ENCODE peak calls at places on chromosomes 4 and X, in five cellular contexts. K, T, S, F and R are unnamed samples.

GRCh38 chrX:15384304-15384703 is at the start of gene VEGFD:
- DNase-seq in F (no peak), K (no peak), T (peak; percentile 86), S (no peak), R (peak; percentile 71)

GRCh38 chrX:96729053-96729452 is 44.4 kb downstream of the DIAPH2 start:
- DNase-seq in F (no peak), T (no peak), K (no peak), S (no peak), R (no peak)

GRCh38 chrX:133609151-133609550 is 193.9 kb upstream of the GPC4 start:
- DNase-seq in S (no peak), F (no peak), T (no peak), K (no peak), R (no peak)

GRCh38 chrX:10444204-10444603 is 176.2 kb downstream of the MID1 start:
- DNase-seq in S (no peak), K (no peak), T (no peak), F (no peak), R (peak; percentile 25)

GRCh38 chrX:3094261-3094660 is 53.0 kb downstream of the ARSF start:
- DNase-seq in F (no peak), K (peak; percentile 4), S (no peak), T (no peak), R (peak; percentile 3)

GRCh38 chr4:35052546-35052945 is 1191.8 kb downstream of the ARAP2 start:
- DNase-seq in F (no peak), S (no peak), K (no peak), T (no peak), R (no peak)

GRCh38 chrX:148530464-148531077 is 30.2 kb downstream of the AFF2 start:
- DNase-seq in T (peak; percentile 33), K (no peak), S (no peak), F (no peak), R (peak; percentile 51)

GRCh38 chrX:124239911-124240310 is 92.5 kb upstream of the TEX13D start:
- DNase-seq in K (no peak), F (no peak), T (no peak), S (no peak), R (no peak)

GRCh38 chr4:28686618-28687017 is 1826.0 kb downstream of the STIM2 start:
- DNase-seq in S (peak; percentile 9), F (no peak), K (no peak), T (peak; percentile 38), R (peak; percentile 33)

GRCh38 chr4:85086721-85087120 is 120.2 kb upstream of the WDFY3 start:
- DNase-seq in T (no peak), S (no peak), F (no peak), K (no peak), R (no peak)

GRCh38 chr4:48162162-48162561 is 28.1 kb upstream of the TXK start:
- DNase-seq in K (no peak), S (no peak), T (peak; percentile 35), F (no peak), R (peak; percentile 62)

GRCh38 chr4:128130621-128131020 is 69.5 kb downstream of the LARP1B start:
- DNase-seq in T (no peak), F (no peak), K (no peak), S (no peak), R (peak; percentile 44)

GRCh38 chr4:96016615-96017299 is 176.9 kb downstream of the PDHA2 start:
- DNase-seq in F (no peak), T (no peak), K (no peak), S (no peak), R (peak; percentile 76)

GRCh38 chrX:17613979-17614572 is 123.2 kb upstream of the SCML1 start:
- DNase-seq in T (peak; percentile 51), K (no peak), S (no peak), F (no peak), R (no peak)

GRCh38 chr4:8607603-8608481 is 15.3 kb downstream of the CPZ start:
- DNase-seq in F (peak; percentile 75), S (peak; percentile 54), T (no peak), K (no peak), R (no peak)

GRCh38 chrX:48683411-48683982 is at the start of gene WAS:
- DNase-seq in K (no peak), F (no peak), S (no peak), T (no peak), R (no peak)

GRCh38 chrX:130831347-130831722 is 71.7 kb downstream of the ENOX2 start:
- DNase-seq in T (no peak), S (no peak), K (no peak), F (no peak), R (no peak)

GRCh38 chrX:55220119-55220794 is at the start of gene PAGE5:
- DNase-seq in F (no peak), S (no peak), K (no peak), T (no peak), R (no peak)

GRCh38 chrX:44144491-44144890 is 171.3 kb upstream of the NDP start:
- DNase-seq in T (no peak), F (no peak), K (no peak), S (no peak), R (no peak)

GRCh38 chr4:88159137-88159725 is 792 bp upstream of the ABCG2 start:
- DNase-seq in K (no peak), T (no peak), F (no peak), S (peak; percentile 9), R (no peak)

GRCh38 chr4:106773106-106773905 is 262.8 kb downstream of the DKK2 start:
- DNase-seq in K (no peak), S (no peak), F (no peak), T (no peak), R (peak; percentile 4)

GRCh38 chrX:17082831-17083230 is 136.4 kb downstream of the REPS2 start:
- DNase-seq in K (no peak), T (no peak), F (no peak), S (no peak), R (no peak)

GRCh38 chrX:47160781-47161180 is 15.8 kb downstream of the RBM10 start:
- DNase-seq in K (no peak), S (no peak), F (no peak), T (no peak), R (no peak)

GRCh38 chr4:1743975-1744374 is 22.7 kb downstream of the TACC3 start:
- DNase-seq in K (no peak), S (no peak), F (no peak), T (no peak), R (no peak)

GRCh38 chrX:31260351-31260750 is 188.5 kb upstream of the FTHL17 start:
- DNase-seq in T (no peak), K (no peak), F (no peak), S (no peak), R (peak; percentile 1)

GRCh38 chr4:86482851-86483490 is 111.1 kb upstream of the PTPN13 start:
- DNase-seq in S (no peak), T (no peak), F (no peak), K (no peak), R (no peak)
- TF ChIP-seq CTCF in S (no peak), T (peak; percentile 10), F (no peak), K (peak; percentile 15), R (peak; percentile 42)

GRCh38 chr4:38928886-38929285 is 61.3 kb downstream of the FAM114A1 start:
- DNase-seq in S (no peak), F (no peak), K (no peak), T (no peak), R (no peak)
- H3K4me3 ChIP-seq in S (no peak overlapping the region), F (no peak overlapping the region), K (no peak overlapping the region), T (no peak overlapping the region), R (no peak overlapping the region)

GRCh38 chr4:165678236-165678960 is 194.6 kb upstream of the TLL1 start:
- DNase-seq in S (no peak), K (no peak), T (no peak), F (no peak), R (no peak)
- TF ChIP-seq CTCF in S (no peak), K (no peak), T (no peak), F (no peak), R (no peak)

DNA sequence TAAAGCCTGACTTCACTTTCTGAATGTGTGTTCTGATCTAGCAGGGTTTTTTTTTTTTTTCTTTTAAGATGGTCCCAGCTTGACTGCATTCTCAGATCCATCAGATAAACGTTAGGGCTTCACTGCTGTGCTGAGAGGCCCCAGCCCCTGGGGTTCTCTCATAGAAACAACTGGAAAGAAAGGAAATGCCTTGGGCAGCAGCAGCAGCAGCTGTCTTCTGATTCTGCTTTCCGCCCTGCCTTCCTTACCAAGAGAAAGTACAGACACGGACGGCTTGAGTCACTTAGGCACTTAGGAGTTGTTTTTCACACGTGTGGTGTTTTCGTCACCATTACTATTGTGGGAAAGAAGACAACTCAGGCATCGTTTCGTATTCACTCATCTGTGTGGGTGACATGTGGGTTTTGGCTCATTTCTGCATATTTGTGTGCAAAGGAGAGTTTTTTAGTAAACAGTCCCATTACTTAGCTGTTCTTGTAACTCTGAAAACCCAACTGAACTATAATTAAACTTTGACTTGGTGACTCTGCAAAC is 172.0 kb downstream of the PTTG2 start:
- DNase-seq in S (no peak), K (peak; percentile 71), F (peak; percentile 57), T (peak; percentile 99), R (peak; percentile 99)
- H3K4me3 ChIP-seq in S (no peak overlapping the region), K (no peak overlapping the region), F (no peak overlapping the region), T (peak overlapping the region; percentile 4), R (no peak overlapping the region)